ENCODE peak calls at places on chromosomes 2 and 18, in seven cellular contexts. B is astrocyte of the spinal cord; Y is RWPE1; C is ovary; D is CD8-positive, alpha-beta T cell; W is pancreas; G is tibial artery. F is an unnamed sample.
A peak's percentile ranks its signal among the peaks of the same experiment; 100 is the strongest.

GRCh38 chr2:174718591-174718990 is 45.7 kb downstream of the CHRNA1 start:
- DNase-seq in B (no peak), Y (no peak), C (no peak), D (no peak), W (no peak), G (no peak), F (no peak)

GRCh38 chr2:221484761-221485499 is 87.2 kb downstream of the EPHA4 start:
- DNase-seq in B (no peak), Y (no peak), C (no peak), D (no peak), W (no peak), G (no peak), F (no peak)

GRCh38 chr2:88729061-88729745 is 37.7 kb downstream of the RPIA start:
- DNase-seq in B (peak; percentile 76), Y (no peak), C (no peak), D (no peak), W (no peak), G (no peak), F (no peak)

GRCh38 chr18:80189197-80189865 is 58.0 kb downstream of the PARD6G start:
- DNase-seq in B (no peak), Y (no peak), C (no peak), D (no peak), W (no peak), G (no peak), F (no peak)

GRCh38 chr2:156031121-156031520 is 301.4 kb downstream of the NR4A2 start:
- DNase-seq in B (no peak), Y (no peak), C (no peak), D (no peak), W (no peak), G (no peak), F (no peak)

GRCh38 chr18:3960142-3960541 is 495.0 kb downstream of the DLGAP1 start:
- DNase-seq in B (no peak), Y (no peak), C (no peak), D (no peak), W (no peak), G (no peak), F (no peak)

GRCh38 chr2:86476092-86476491 is 34.9 kb downstream of the KDM3A start:
- DNase-seq in B (peak; percentile 56), Y (no peak), C (no peak), D (no peak), W (no peak), G (no peak), F (no peak)

GRCh38 chr2:17529771-17530170 is 10.7 kb upstream of the VSNL1 start:
- DNase-seq in B (no peak), Y (no peak), C (no peak), D (no peak), W (no peak), G (no peak), F (no peak)

GRCh38 chr2:229344151-229344551 is 73.1 kb upstream of the PID1 start:
- DNase-seq in B (peak; percentile 49), Y (peak; percentile 81), C (no peak), D (no peak), W (no peak), G (no peak), F (no peak)

GRCh38 chr2:222024934-222025890 is 273.6 kb downstream of the PAX3 start:
- DNase-seq in B (peak; percentile 59), Y (peak; percentile 36), C (no peak), D (no peak), W (no peak), G (no peak), F (peak; percentile 14)

GRCh38 chr2:167196461-167197252 is 308.4 kb downstream of the XIRP2 start:
- DNase-seq in B (peak; percentile 83), Y (peak; percentile 9), C (no peak), D (no peak), W (no peak), G (no peak), F (no peak)

GRCh38 chr2:241842620-241843211 is 16.0 kb downstream of the PDCD1 start:
- DNase-seq in B (no peak), Y (no peak), C (no peak), D (peak; percentile 67), W (no peak), G (peak; percentile 81), F (no peak)

GRCh38 chr2:34365937-34366336 is 766.8 kb upstream of the FAM98A start:
- DNase-seq in B (peak; percentile 0), Y (no peak), C (no peak), D (no peak), W (peak; percentile 66), G (no peak), F (peak; percentile 12)

GRCh38 chr18:69727912-69728572 is 219.6 kb downstream of the CD226 start:
- DNase-seq in B (no peak), Y (no peak), C (no peak), D (no peak), W (no peak), G (no peak), F (no peak)

GRCh38 chr18:45370190-45371010 is 244.9 kb upstream of the SLC14A2 start:
- DNase-seq in B (no peak), Y (no peak), C (no peak), D (no peak), W (no peak), G (no peak), F (no peak)

GRCh38 chr2:84876369-84876768 is 4.5 kb downstream of the TRABD2A start:
- DNase-seq in B (no peak), Y (no peak), C (no peak), D (no peak), W (no peak), G (no peak), F (no peak)

GRCh38 chr2:236726701-236727450 is 157.3 kb downstream of the ACKR3 start:
- DNase-seq in B (no peak), Y (no peak), C (no peak), D (no peak), W (no peak), G (peak; percentile 48), F (no peak)

GRCh38 chr2:145085616-145086015 is 565.7 kb upstream of the ZEB2 start:
- DNase-seq in B (no peak), Y (no peak), C (no peak), D (no peak), W (no peak), G (no peak), F (no peak)
- TF ChIP-seq CTCF in B (no peak), Y (no peak), C (no peak), D (no peak), W (no peak), G (no peak), F (no peak)

GRCh38 chr2:238174291-238174690 is 15.5 kb downstream of the ERFE start:
- DNase-seq in B (no peak), Y (no peak), C (no peak), D (no peak), W (no peak), G (no peak), F (no peak)

GRCh38 chr2:238172439-238172838 is 13.7 kb downstream of the ERFE start:
- DNase-seq in B (no peak), Y (no peak), C (no peak), D (no peak), W (no peak), G (no peak), F (no peak)

GRCh38 chr2:238174701-238175100 is 15.9 kb downstream of the ERFE start:
- DNase-seq in B (no peak), Y (no peak), C (no peak), D (no peak), W (no peak), G (no peak), F (no peak)

GRCh38 chr2:238171575-238172187 is 12.9 kb downstream of the ERFE start:
- DNase-seq in B (no peak), Y (no peak), C (no peak), D (no peak), W (no peak), G (no peak), F (no peak)

GRCh38 chr2:238173692-238174091 is 14.9 kb downstream of the ERFE start:
- DNase-seq in B (no peak), Y (no peak), C (no peak), D (no peak), W (no peak), G (no peak), F (no peak)
- TF ChIP-seq CTCF in B (peak; percentile 43), Y (no peak), C (no peak), D (no peak), W (no peak), G (no peak), F (no peak)

DNA sequence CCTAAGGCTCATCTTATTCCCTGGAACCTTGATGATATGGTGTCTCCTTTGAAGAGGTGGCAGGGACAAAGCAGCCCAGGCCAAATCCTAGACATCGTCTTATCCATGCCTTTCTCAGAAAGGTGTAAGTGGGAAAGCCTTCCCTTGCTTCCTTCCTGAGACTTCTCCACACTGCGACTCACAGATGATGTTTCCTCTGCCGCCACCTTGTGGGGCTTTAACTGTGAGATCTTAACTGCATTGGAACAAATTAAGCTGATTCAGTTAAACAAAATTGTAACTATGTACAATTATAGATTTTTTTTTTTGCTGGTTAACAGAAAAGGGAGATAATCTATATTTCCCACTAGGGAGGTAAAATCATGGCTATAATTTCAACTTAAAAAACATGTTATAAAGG is 10.0 kb upstream of the GCA start:
- DNase-seq in B (no peak), Y (peak; percentile 16), C (no peak), D (peak; percentile 15), W (no peak), G (no peak), F (peak; percentile 24)
- TF ChIP-seq CTCF in B (peak; percentile 45), Y (peak; percentile 61), C (no peak), D (peak; percentile 17), W (no peak), G (no peak), F (no peak)

DNA sequence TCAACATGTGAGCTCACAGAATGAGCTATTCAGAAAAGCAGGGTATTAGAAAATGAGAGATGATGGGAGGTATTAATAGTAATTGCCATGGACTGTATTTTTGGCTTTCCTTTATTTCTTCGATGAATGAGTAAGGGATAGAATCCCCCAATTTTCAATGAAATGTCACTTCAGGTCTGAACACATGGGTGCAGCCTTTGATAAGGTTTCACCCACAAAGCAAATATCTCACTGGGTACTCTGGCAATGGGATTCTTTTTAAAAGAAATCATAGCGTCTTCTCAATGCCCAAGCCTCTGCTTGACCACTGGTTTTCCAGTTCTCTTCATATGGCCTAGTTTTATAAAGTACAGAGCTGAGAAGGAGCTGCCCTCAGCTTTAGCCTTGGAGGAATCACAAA is 610.5 kb upstream of the FANCL start:
- DNase-seq in B (peak; percentile 6), Y (no peak), C (no peak), D (no peak), W (no peak), G (no peak), F (no peak)
- TF ChIP-seq CTCF in B (no peak), Y (no peak), C (no peak), D (no peak), W (no peak), G (no peak), F (no peak)

DNA sequence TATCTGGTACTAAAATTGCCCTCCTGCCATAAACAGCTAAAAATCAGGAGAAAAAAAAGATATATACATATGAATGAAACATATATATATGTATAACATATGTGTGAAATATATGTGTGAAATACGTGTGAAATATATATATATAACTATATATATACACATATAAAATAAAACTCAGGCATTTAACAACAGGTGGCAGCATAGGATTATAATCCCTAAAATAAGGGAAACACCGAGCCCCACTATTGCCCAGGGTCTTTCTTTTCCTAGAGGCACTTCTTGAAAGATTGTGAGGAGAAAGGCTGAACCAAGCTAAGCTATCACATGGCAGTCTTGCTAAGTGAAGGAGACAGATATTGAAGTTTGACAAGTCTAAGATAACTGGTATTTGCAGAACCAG is 65.9 kb upstream of the CYTIP start:
- DNase-seq in B (no peak), Y (no peak), C (no peak), D (no peak), W (no peak), G (no peak), F (no peak)
- TF ChIP-seq CTCF in B (no peak), Y (no peak), C (no peak), D (no peak), W (no peak), G (no peak), F (no peak)

F was measured in endothelial cell.